ENCODE peak calls at places on chromosomes 1 and 21, in eight cellular contexts. O is right atrium auricular region; Q is right cardiac atrium; X is fibroblast of lung; Y is aorta; I is GM23248; L is A549; K is CD4-positive, alpha-beta memory T cell. N is an unnamed sample.
A peak's percentile ranks its signal among the peaks of the same experiment; 100 is the strongest.

GRCh38 chr1:56644941-56645662 is at the start of gene PRKAA2:
- DNase-seq in O (no peak), Q (peak; percentile 79), X (peak; percentile 47), Y (peak; percentile 85), I (peak; percentile 69), L (peak; percentile 21), K (no peak), N (peak; percentile 71)

GRCh38 chr1:196651637-196652215 is at the start of gene CFH:
- DNase-seq in O (no peak), Q (no peak), X (peak; percentile 95), Y (no peak), I (peak; percentile 85), L (no peak), K (no peak), N (no peak)

GRCh38 chr1:182120411-182121258 is 59.1 kb upstream of the ZNF648 start:
- DNase-seq in O (no peak), Q (peak; percentile 70), X (peak; percentile 80), Y (no peak), I (no peak), L (peak; percentile 62), K (no peak), N (peak; percentile 51)

GRCh38 chr1:212401042-212401441 is 13.6 kb downstream of the PACC1 start:
- DNase-seq in O (no peak), Q (no peak), X (no peak), Y (no peak), I (no peak), L (no peak), K (no peak), N (no peak)

GRCh38 chr1:160491017-160491416 is 32.0 kb downstream of the SLAMF6 start:
- DNase-seq in O (no peak), Q (no peak), X (no peak), Y (no peak), I (no peak), L (no peak), K (no peak), N (no peak)

GRCh38 chr1:182629674-182630073 is 25.5 kb upstream of the RGS16 start:
- DNase-seq in O (no peak), Q (no peak), X (no peak), Y (no peak), I (no peak), L (no peak), K (peak; percentile 80), N (no peak)

GRCh38 chr1:2019162-2019542 is at the start of gene GABRD:
- DNase-seq in O (no peak), Q (no peak), X (peak; percentile 4), Y (no peak), I (peak; percentile 54), L (no peak), K (no peak), N (no peak)

GRCh38 chr1:75970631-75971030 is 38.4 kb upstream of the ASB17 start:
- DNase-seq in O (no peak), Q (no peak), X (no peak), Y (no peak), I (no peak), L (no peak), K (no peak), N (no peak)

GRCh38 chr1:184748767-184749166 is 5.9 kb downstream of the EDEM3 start:
- DNase-seq in O (no peak), Q (no peak), X (no peak), Y (no peak), I (peak; percentile 36), L (no peak), K (no peak), N (no peak)

GRCh38 chr1:219189021-219189824 is 15.5 kb downstream of the LYPLAL1 start:
- DNase-seq in O (no peak), Q (no peak), X (peak; percentile 88), Y (no peak), I (peak; percentile 73), L (no peak), K (no peak), N (no peak)

GRCh38 chr21:21415741-21416140 is 417.5 kb downstream of the NCAM2 start:
- DNase-seq in O (no peak), Q (no peak), X (peak; percentile 56), Y (no peak), I (no peak), L (no peak), K (no peak), N (no peak)

GRCh38 chr1:228373004-228373680 is 33.5 kb downstream of the TRIM11 start:
- DNase-seq in O (no peak), Q (no peak), X (no peak), Y (no peak), I (no peak), L (no peak), K (peak; percentile 29), N (no peak)

GRCh38 chr1:9035226-9035625 is 9.0 kb upstream of the SLC2A7 start:
- DNase-seq in O (no peak), Q (no peak), X (no peak), Y (no peak), I (no peak), L (no peak), K (no peak), N (no peak)
- H3K9me3 ChIP-seq in O (no peaks in the 10 kb centered on the region), Q (no peaks in the 10 kb centered on the region), X (no peaks in the 10 kb centered on the region), Y (peaks cover 5% of the 10 kb centered on the region), I (no peaks in the 10 kb centered on the region), L (peaks cover 13% of the 10 kb centered on the region), K (peaks cover 7% of the 10 kb centered on the region), N (peaks cover 7% of the 10 kb centered on the region)

GRCh38 chr1:198556969-198557368 is 16.5 kb upstream of the ATP6V1G3 start:
- DNase-seq in O (no peak), Q (peak; percentile 47), X (no peak), Y (no peak), I (peak; percentile 2), L (no peak), K (peak; percentile 83), N (no peak)

GRCh38 chr1:198558402-198558801 is 17.9 kb upstream of the ATP6V1G3 start:
- DNase-seq in O (no peak), Q (no peak), X (no peak), Y (no peak), I (no peak), L (no peak), K (no peak), N (no peak)

GRCh38 chr1:198559362-198559761 is 18.9 kb upstream of the ATP6V1G3 start:
- DNase-seq in O (no peak), Q (no peak), X (no peak), Y (no peak), I (no peak), L (no peak), K (no peak), N (no peak)

GRCh38 chr1:198563578-198563977 is 23.1 kb upstream of the ATP6V1G3 start:
- DNase-seq in O (no peak), Q (no peak), X (peak; percentile 59), Y (no peak), I (peak; percentile 31), L (no peak), K (no peak), N (no peak)

GRCh38 chr1:198560093-198560638 is 19.7 kb upstream of the ATP6V1G3 start:
- DNase-seq in O (no peak), Q (no peak), X (peak; percentile 29), Y (no peak), I (peak; percentile 15), L (no peak), K (no peak), N (no peak)
- H3K4me1 ChIP-seq in O (no peaks in the 10 kb centered on the region), Q (no peaks in the 10 kb centered on the region), X (no peaks in the 10 kb centered on the region), Y (no peaks in the 10 kb centered on the region), I (peaks cover 25% of the 10 kb centered on the region), L (no peaks in the 10 kb centered on the region), K (peaks cover 78% of the 10 kb centered on the region), N (no peaks in the 10 kb centered on the region)

DNA sequence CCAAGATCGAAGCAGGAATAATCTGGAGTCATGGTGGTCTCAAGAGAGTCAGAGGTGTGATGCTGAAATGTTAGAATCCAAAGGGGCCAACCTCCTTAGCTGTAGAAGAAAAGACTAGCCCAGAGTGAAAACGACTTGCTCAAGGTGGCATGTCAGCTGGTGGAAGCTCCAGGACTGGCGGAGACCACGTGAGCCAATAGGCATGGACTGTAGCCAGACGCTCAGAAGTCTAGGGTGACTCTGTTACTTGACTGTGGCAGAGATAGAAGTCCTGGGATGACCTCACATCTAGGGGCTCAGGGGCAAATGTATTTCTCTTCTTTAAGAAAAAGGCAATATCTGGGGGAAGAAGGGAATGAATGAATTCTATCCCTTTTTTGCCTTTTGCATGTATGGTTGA is 267.4 kb downstream of the ATG4C start:
- DNase-seq in O (no peak), Q (no peak), X (no peak), Y (no peak), I (no peak), L (no peak), K (no peak), N (no peak)
- H3K4me3 ChIP-seq in O (no peak overlapping the region), Q (no peak overlapping the region), X (no peak overlapping the region), Y (no peak overlapping the region), I (no peak overlapping the region), L (no peak overlapping the region), K (no peak overlapping the region), N (no peak overlapping the region)

DNA sequence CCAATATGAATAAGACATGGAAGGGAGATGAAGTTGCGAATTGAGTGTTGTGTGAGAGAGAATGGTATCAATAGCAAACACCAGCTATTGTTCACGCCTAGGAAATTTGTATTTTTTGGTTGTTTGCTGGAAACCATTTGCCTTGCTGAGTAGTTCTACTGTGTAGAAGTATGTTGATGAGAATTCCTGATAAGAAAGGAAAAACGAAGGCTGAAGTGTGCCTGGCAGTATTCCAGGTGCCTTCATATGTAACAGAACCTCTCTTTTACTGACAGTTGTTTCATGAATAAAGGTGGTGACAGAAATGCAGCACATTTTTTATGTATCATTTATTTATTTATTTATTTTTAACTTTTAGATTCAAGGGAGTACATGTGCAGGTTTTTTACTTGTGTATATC is 79.5 kb downstream of the SDCCAG8 start:
- DNase-seq in O (no peak), Q (no peak), X (no peak), Y (no peak), I (no peak), L (no peak), K (no peak), N (no peak)
- H3K9me3 ChIP-seq in O (no peaks in the 10 kb centered on the region), Q (no peaks in the 10 kb centered on the region), X (no peaks in the 10 kb centered on the region), Y (no peaks in the 10 kb centered on the region), I (no peaks in the 10 kb centered on the region), L (no peaks in the 10 kb centered on the region), K (no peaks in the 10 kb centered on the region), N (no peaks in the 10 kb centered on the region)

GRCh38 chr1:111696330-111696729 is 42.9 kb downstream of the INKA2 start:
- DNase-seq in O (no peak), Q (no peak), X (no peak), Y (no peak), I (no peak), L (no peak), K (no peak), N (no peak)
- H3K4me1 ChIP-seq in O (no peaks in the 10 kb centered on the region), Q (no peaks in the 10 kb centered on the region), X (no peaks in the 10 kb centered on the region), Y (no peaks in the 10 kb centered on the region), I (no peaks in the 10 kb centered on the region), L (no peaks in the 10 kb centered on the region), K (peaks cover 21% of the 10 kb centered on the region), N (peaks cover 20% of the 10 kb centered on the region)

GRCh38 chr1:93178418-93178817 is 1.8 kb downstream of the TMED5 start:
- DNase-seq in O (no peak), Q (no peak), X (peak; percentile 34), Y (peak; percentile 55), I (peak; percentile 25), L (no peak), K (no peak), N (no peak)
- H3K4me3 ChIP-seq in O (peak overlapping the region; percentile 79), Q (peak overlapping the region; percentile 85), X (peak overlapping the region; percentile 94), Y (peak overlapping the region; percentile 65), I (peak overlapping the region; percentile 91), L (peak overlapping the region; percentile 60), K (peak overlapping the region; percentile 99), N (peak overlapping the region; percentile 94)

GRCh38 chr1:205354259-205354904 is 2.3 kb downstream of the KLHDC8A start:
- DNase-seq in O (peak; percentile 65), Q (no peak), X (peak; percentile 64), Y (peak; percentile 72), I (peak; percentile 78), L (peak; percentile 35), K (peak; percentile 70), N (peak; percentile 63)
- H3K9me3 ChIP-seq in O (no peaks in the 10 kb centered on the region), Q (no peaks in the 10 kb centered on the region), X (no peaks in the 10 kb centered on the region), Y (peaks cover 1% of the 10 kb centered on the region), I (no peaks in the 10 kb centered on the region), L (no peaks in the 10 kb centered on the region), K (no peaks in the 10 kb centered on the region), N (no peaks in the 10 kb centered on the region)

GRCh38 chr1:116911779-116912469 is 2.2 kb downstream of the PTGFRN start:
- DNase-seq in O (no peak), Q (no peak), X (no peak), Y (no peak), I (no peak), L (no peak), K (no peak), N (no peak)
- H3K4me1 ChIP-seq in O (no peaks in the 10 kb centered on the region), Q (no peaks in the 10 kb centered on the region), X (no peaks in the 10 kb centered on the region), Y (no peaks in the 10 kb centered on the region), I (no peaks in the 10 kb centered on the region), L (peaks cover 6% of the 10 kb centered on the region), K (peaks cover 19% of the 10 kb centered on the region), N (peaks cover 7% of the 10 kb centered on the region)